ENCODE peak calls at places on chromosomes 11 and 22, in ten cellular contexts. X is DND-41; S is CD4-positive, alpha-beta T cell; F is GM12865; W is chondrocyte; P is fibroblast of lung; A is heart left ventricle; K is lower lobe of right lung; M is RWPE1; O is brain microvascular endothelial cell. U is an unnamed sample.
A peak's percentile ranks its signal among the peaks of the same experiment; 100 is the strongest.

GRCh38 chr11:115042002-115042401 is 363.7 kb downstream of the NXPE2 start:
- DNase-seq in X (no peak), F (no peak), O (no peak), S (no peak), P (no peak), M (no peak), K (no peak), W (no peak), A (no peak), U (no peak)

GRCh38 chr11:47489395-47489755 is 40.4 kb upstream of the RAPSN start:
- DNase-seq in F (no peak), S (no peak), P (peak; percentile 42), K (no peak), M (no peak), O (no peak), A (no peak), W (no peak), X (no peak), U (no peak)

GRCh38 chr22:18977824-18978425 is 41.8 kb upstream of the PRODH start:
- DNase-seq in O (no peak), M (no peak), W (peak; percentile 55), P (no peak), K (peak; percentile 16), X (no peak), A (peak; percentile 28), S (no peak), F (no peak), U (no peak)

GRCh38 chr11:34364102-34364501 is 6.3 kb upstream of the ABTB2 start:
- DNase-seq in K (no peak), A (no peak), X (no peak), P (peak; percentile 45), M (no peak), S (no peak), O (no peak), W (no peak), F (no peak), U (no peak)

GRCh38 chr22:28938286-28938833 is 55.0 kb downstream of the ZNRF3 start:
- DNase-seq in A (no peak), F (no peak), K (no peak), W (no peak), P (no peak), S (no peak), M (no peak), X (no peak), O (no peak), U (no peak)

GRCh38 chr11:76314741-76315090 is 66.2 kb downstream of the THAP12 start:
- DNase-seq in O (peak; percentile 25), K (peak; percentile 6), P (peak; percentile 72), S (no peak), M (no peak), X (no peak), A (no peak), F (no peak), W (no peak), U (no peak)

GRCh38 chr11:59187587-59187986 is 15.7 kb downstream of the DTX4 start:
- DNase-seq in K (peak; percentile 72), M (no peak), F (no peak), S (no peak), A (peak; percentile 81), O (no peak), P (no peak), X (no peak), W (no peak), U (no peak)

GRCh38 chr22:34917239-34917638 is 148.7 kb upstream of the ISX start:
- DNase-seq in F (no peak), K (no peak), X (no peak), P (peak; percentile 17), S (no peak), W (no peak), A (no peak), O (no peak), M (no peak), U (no peak)

GRCh38 chr11:126748097-126748756 is 252.3 kb downstream of the KIRREL3 start:
- DNase-seq in O (no peak), K (peak; percentile 51), P (peak; percentile 6), S (no peak), X (no peak), F (no peak), W (no peak), M (no peak), A (no peak), U (no peak)

GRCh38 chr22:42292726-42293520 is 22.5 kb upstream of the TCF20 start:
- DNase-seq in S (no peak), W (no peak), F (no peak), P (no peak), O (no peak), M (no peak), X (no peak), K (no peak), A (no peak), U (no peak)

GRCh38 chr11:10371926-10372641 is 67.2 kb downstream of the ADM start:
- DNase-seq in M (no peak), K (no peak), X (no peak), S (no peak), A (no peak), P (no peak), F (no peak), W (no peak), O (no peak), U (no peak)

GRCh38 chr11:94134651-94135512 is 6.2 kb downstream of the PANX1 start:
- DNase-seq in P (peak; percentile 96), O (peak; percentile 96), K (no peak), X (no peak), W (no peak), M (peak; percentile 63), F (peak; percentile 26), A (peak; percentile 82), S (no peak), U (peak; percentile 72)

GRCh38 chr22:11628651-11629511 is 3899.1 kb upstream of the OR11H1 start:
- DNase-seq in M (no peak), P (no peak), A (no peak), S (no peak), W (no peak), K (no peak), O (no peak), F (no peak), X (no peak), U (no peak)

GRCh38 chr11:41437006-41437405 is 22.4 kb downstream of the LRRC4C start:
- DNase-seq in F (no peak), S (no peak), K (no peak), A (no peak), W (no peak), X (no peak), O (no peak), P (no peak), M (no peak), U (no peak)

GRCh38 chr11:41431784-41432183 is 27.7 kb downstream of the LRRC4C start:
- DNase-seq in A (no peak), S (no peak), P (no peak), O (no peak), X (no peak), M (peak; percentile 8), F (peak; percentile 31), K (no peak), W (no peak), U (no peak)
- TF ChIP-seq CTCF in A (peak; percentile 41), S (no peak), P (no peak), O (peak; percentile 58), X (peak; percentile 29), M (no peak), F (peak; percentile 43), K (peak; percentile 30), W (peak; percentile 78), U (peak; percentile 17)

DNA sequence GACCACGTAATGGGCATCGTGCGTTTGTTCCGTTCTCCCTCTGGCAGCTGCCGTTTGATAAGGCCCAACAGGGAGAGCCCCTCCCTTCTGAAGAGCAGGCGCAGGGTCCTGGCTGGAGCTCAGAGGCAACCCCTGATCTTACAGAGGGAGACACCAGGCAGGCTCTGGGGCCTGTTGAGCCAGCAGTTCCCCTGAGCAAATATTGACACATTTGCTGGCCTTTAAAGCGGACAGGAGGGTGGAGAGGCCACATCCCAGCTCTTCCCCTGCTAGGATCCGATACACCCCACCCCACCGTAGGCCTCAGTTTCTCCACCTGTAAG is 11.8 kb upstream of the C1QTNF6 start:
- DNase-seq in W (no peak), O (no peak), A (no peak), X (no peak), M (no peak), S (no peak), F (no peak), P (no peak), K (no peak), U (no peak)
- TF ChIP-seq CTCF in W (peak; percentile 70), O (no peak), A (no peak), X (no peak), M (peak; percentile 53), S (no peak), F (no peak), P (no peak), K (no peak), U (no peak)

GRCh38 chr11:1304376-1304775 is 5.1 kb downstream of the TOLLIP start:
- DNase-seq in O (no peak), S (no peak), M (no peak), P (peak; percentile 10), K (no peak), X (no peak), F (no peak), A (no peak), W (no peak), U (no peak)

GRCh38 chr11:1306186-1307162 is 3.0 kb downstream of the TOLLIP start:
- DNase-seq in P (no peak), M (no peak), S (no peak), A (no peak), F (no peak), X (peak; percentile 1), O (no peak), K (no peak), W (no peak), U (no peak)

GRCh38 chr11:1305063-1305495 is 4.4 kb downstream of the TOLLIP start:
- DNase-seq in X (peak; percentile 2), W (no peak), M (no peak), P (no peak), F (no peak), S (no peak), A (no peak), O (no peak), K (no peak), U (no peak)

GRCh38 chr11:1303973-1304372 is 5.5 kb downstream of the TOLLIP start:
- DNase-seq in X (no peak), F (no peak), W (no peak), P (peak; percentile 44), K (peak; percentile 75), M (no peak), S (no peak), A (no peak), O (no peak), U (no peak)

GRCh38 chr11:1305558-1306056 is 3.8 kb downstream of the TOLLIP start:
- DNase-seq in S (no peak), K (no peak), P (no peak), A (no peak), O (no peak), M (no peak), F (no peak), X (peak; percentile 1), W (no peak), U (no peak)
- TF ChIP-seq CTCF in S (no peak), K (no peak), P (no peak), A (no peak), O (no peak), M (no peak), F (no peak), X (no peak), W (no peak), U (no peak)

DNA sequence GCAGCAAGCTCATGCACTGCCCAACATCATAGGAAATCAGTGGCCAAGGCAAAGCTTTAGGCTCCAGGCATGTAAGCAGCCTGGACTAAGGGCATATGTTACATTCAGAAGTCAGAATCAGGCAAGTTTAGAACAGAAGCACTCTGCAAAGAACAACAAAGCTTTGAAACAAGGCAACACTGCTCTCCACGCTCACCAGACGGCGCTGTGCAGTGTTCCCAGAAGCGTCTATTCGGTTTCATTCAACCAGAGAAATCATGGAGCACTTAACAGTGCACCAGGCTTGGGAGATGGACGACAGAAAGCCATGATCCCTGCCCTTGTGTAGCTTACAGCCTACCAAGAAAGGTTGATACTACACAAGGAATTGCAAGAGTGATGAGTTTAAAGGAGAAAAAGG is 555.8 kb downstream of the BUD13 start:
- DNase-seq in O (peak; percentile 49), S (no peak), K (peak; percentile 61), P (peak; percentile 27), A (no peak), F (peak; percentile 18), M (no peak), X (peak; percentile 36), W (no peak), U (peak; percentile 10)
- TF ChIP-seq CTCF in O (peak; percentile 77), S (peak; percentile 15), K (peak; percentile 81), P (peak; percentile 65), A (peak; percentile 67), F (peak; percentile 61), M (no peak), X (peak; percentile 82), W (no peak), U (peak; percentile 16)

U was measured in activated CD8-positive, alpha-beta T cell treated with anti-CD3 and anti-CD28 coated beads for 36 hours.